ENCODE peak calls at places on chromosomes 5 and 9, in four cellular contexts. S, P, B and G are unnamed samples.

GRCh38 chr9:5587024-5587423 is 41.9 kb upstream of the RIC1 start:
- DNase-seq in S (no peak), P (no peak), B (peak; percentile 84), G (no peak)

GRCh38 chr5:156396063-156396829 is 69.3 kb downstream of the SGCD start:
- DNase-seq in S (no peak), P (no peak), B (no peak), G (no peak)

GRCh38 chr5:120405291-120405864 is 58.7 kb upstream of the PRR16 start:
- DNase-seq in S (no peak), P (no peak), B (peak; percentile 31), G (no peak)

GRCh38 chr5:141637693-141638419 is 1.1 kb downstream of the RELL2 start:
- DNase-seq in S (peak; percentile 80), P (peak; percentile 65), B (no peak), G (peak; percentile 83)

GRCh38 chr9:76414656-76415055 is 20.4 kb upstream of the RFK start:
- DNase-seq in S (no peak), P (no peak), B (peak; percentile 18), G (no peak)

GRCh38 chr9:71819115-71819739 is 50.9 kb upstream of the CEMIP2 start:
- DNase-seq in S (no peak), P (peak; percentile 21), B (peak; percentile 51), G (no peak)

GRCh38 chr9:121972501-121972981 is 120.6 kb downstream of the TTLL11 start:
- DNase-seq in S (no peak), P (peak; percentile 54), B (peak; percentile 97), G (peak; percentile 92)

GRCh38 chr5:137142371-137143243 is 356.5 kb downstream of the SPOCK1 start:
- DNase-seq in S (no peak), P (peak; percentile 60), B (peak; percentile 78), G (peak; percentile 81)

GRCh38 chr5:106827061-106827460 is 843.7 kb downstream of the EFNA5 start:
- DNase-seq in S (no peak), P (no peak), B (no peak), G (no peak)

GRCh38 chr9:136309101-136309801 is 5.4 kb upstream of the CCDC187 start:
- DNase-seq in S (no peak), P (no peak), B (no peak), G (no peak)

GRCh38 chr9:16834817-16835216 is 35.7 kb downstream of the BNC2 start:
- DNase-seq in S (no peak), P (no peak), B (no peak), G (no peak)
- H3K27ac ChIP-seq in S (no peak overlapping the region), P (no peak overlapping the region), B (no peak overlapping the region), G (no peak overlapping the region)

GRCh38 chr5:172715421-172715780 is 55.6 kb downstream of the DUSP1 start:
- DNase-seq in S (peak; percentile 52), P (no peak), B (no peak), G (peak; percentile 45)

GRCh38 chr5:172716796-172717313 is 54.1 kb downstream of the DUSP1 start:
- DNase-seq in S (peak; percentile 94), P (peak; percentile 85), B (peak; percentile 83), G (no peak)

GRCh38 chr5:172714491-172715420 is 56.2 kb downstream of the DUSP1 start:
- DNase-seq in S (peak; percentile 92), P (peak; percentile 81), B (peak; percentile 78), G (peak; percentile 93)

GRCh38 chr5:172717481-172718195 is 53.4 kb downstream of the DUSP1 start:
- DNase-seq in S (peak; percentile 66), P (no peak), B (no peak), G (no peak)

GRCh38 chr5:172715931-172716682 is 54.9 kb downstream of the DUSP1 start:
- DNase-seq in S (peak; percentile 64), P (no peak), B (peak; percentile 15), G (peak; percentile 56)
- H3K27ac ChIP-seq in S (peak overlapping the region; percentile 77), P (peak overlapping the region; percentile 15), B (peak overlapping the region; percentile 67), G (peak overlapping the region; percentile 86)

GRCh38 chr9:116425244-116425643 is 261.9 kb upstream of the TRIM32 start:
- DNase-seq in S (no peak), P (no peak), B (no peak), G (no peak)
- H3K27ac ChIP-seq in S (no peak overlapping the region), P (no peak overlapping the region), B (no peak overlapping the region), G (no peak overlapping the region)

GRCh38 chr9:22169243-22169642 is 160.1 kb upstream of the CDKN2B start:
- DNase-seq in S (no peak), P (no peak), B (peak; percentile 69), G (no peak)
- H3K27ac ChIP-seq in S (no peak overlapping the region), P (no peak overlapping the region), B (peak overlapping the region; percentile 97), G (peak overlapping the region; percentile 89)

GRCh38 chr5:56070795-56071539 is 76.2 kb upstream of the IL6ST start:
- DNase-seq in S (no peak), P (no peak), B (no peak), G (no peak)
- H3K27ac ChIP-seq in S (peak overlapping the region; percentile 49), P (no peak overlapping the region), B (no peak overlapping the region), G (no peak overlapping the region)